ENCODE peak calls at places on chromosomes 16 and 17, in five cellular contexts. L, B, H, D and N are unnamed samples.

GRCh38 chr17:4565209-4566141 is 5.1 kb upstream of the GGT6 start:
- DNase-seq in L (peak), B (peak), H (peak), D (no peak), N (peak)

GRCh38 chr16:85168732-85169256 is 56.5 kb upstream of the CIBAR2 start:
- DNase-seq in L (peak), B (peak), H (no peak), D (no peak), N (peak)

GRCh38 chr16:64094992-64095579 is 1026.8 kb downstream of the CDH11 start:
- DNase-seq in L (peak), B (peak), H (no peak), D (no peak), N (no peak)

GRCh38 chr16:49997721-49998251 is 27.2 kb upstream of the CNEP1R1 start:
- DNase-seq in L (no peak), B (no peak), H (no peak), D (no peak), N (no peak)

GRCh38 chr17:34387566-34387965 is 24.5 kb upstream of the CCL1 start:
- DNase-seq in L (no peak), B (no peak), H (no peak), D (no peak), N (no peak)

GRCh38 chr17:74326506-74326905 is 480 bp downstream of the KIF19 start:
- DNase-seq in L (no peak), B (no peak), H (no peak), D (no peak), N (no peak)

GRCh38 chr17:58783380-58783779 is 27.7 kb downstream of the PPM1E start:
- DNase-seq in L (peak), B (peak), H (peak), D (no peak), N (no peak)

GRCh38 chr17:18026408-18026776 is 12.6 kb downstream of the ATPAF2 start:
- DNase-seq in L (peak), B (peak), H (peak), D (peak), N (peak)

GRCh38 chr17:6524520-6524919 is 31.8 kb downstream of the PITPNM3 start:
- DNase-seq in L (no peak), B (peak), H (no peak), D (no peak), N (no peak)